ENCODE peak calls at places on chromosomes 12 and 14, in five cellular contexts. M is fibroblast of lung; B is left kidney; F is activated naive CD4-positive, alpha-beta T cell; G is NCI-H1436. K is an unnamed sample.

GRCh38 chr12:120331390-120331789 is 3.8 kb upstream of the PLA2G1B start:
- DNase-seq in B (no peak), G (no peak), F (no peak), M (no peak), K (no peak)

GRCh38 chr14:97713023-97713422 is 915.8 kb downstream of the VRK1 start:
- DNase-seq in M (peak; percentile 57), F (no peak), B (no peak), G (no peak), K (no peak)

GRCh38 chr12:132257955-132258490 is 71.4 kb downstream of the GALNT9 start:
- DNase-seq in B (no peak), G (no peak), M (no peak), F (no peak), K (no peak)

GRCh38 chr12:91111366-91112321 is at the start of gene LUM:
- DNase-seq in B (peak; percentile 29), F (no peak), G (no peak), M (peak; percentile 80), K (peak; percentile 78)

GRCh38 chr12:101963703-101964102 is 86.3 kb downstream of the DRAM1 start:
- DNase-seq in M (no peak), G (no peak), F (no peak), B (no peak), K (peak; percentile 13)

GRCh38 chr12:114685320-114685781 is 1.4 kb upstream of the TBX3 start:
- DNase-seq in G (no peak), M (no peak), F (no peak), B (no peak), K (no peak)

GRCh38 chr14:92323031-92323915 is at the start of gene SLC24A4:
- DNase-seq in B (peak; percentile 74), G (no peak), M (peak; percentile 22), F (no peak), K (peak; percentile 32)

GRCh38 chr14:51308872-51309271 is 68.8 kb downstream of the TMX1 start:
- DNase-seq in M (peak; percentile 46), F (no peak), B (peak; percentile 36), G (no peak), K (no peak)

GRCh38 chr14:75132374-75133086 is 5.7 kb upstream of the NEK9 start:
- DNase-seq in B (peak; percentile 88), G (peak; percentile 51), F (no peak), M (peak; percentile 49), K (no peak)

GRCh38 chr12:125064492-125064891 is 743 bp upstream of the AACS start:
- DNase-seq in F (no peak), M (no peak), G (no peak), B (peak; percentile 41), K (no peak)

GRCh38 chr14:53183071-53183470 is 29.9 kb upstream of the DDHD1 start:
- DNase-seq in M (no peak), G (no peak), F (no peak), B (no peak), K (no peak)

GRCh38 chr14:37090026-37090425 is 82.4 kb downstream of the SLC25A21 start:
- DNase-seq in G (peak; percentile 14), M (peak; percentile 10), B (no peak), F (no peak), K (no peak)

GRCh38 chr12:26821212-26821701 is 11.7 kb downstream of the ITPR2 start:
- DNase-seq in M (peak; percentile 66), B (no peak), G (no peak), F (no peak), K (no peak)

GRCh38 chr14:71371711-71372396 is 464.6 kb downstream of the PCNX1 start:
- DNase-seq in B (no peak), G (no peak), M (peak; percentile 85), F (no peak), K (no peak)

GRCh38 chr12:103779410-103780092 is 61.5 kb downstream of the NT5DC3 start:
- DNase-seq in M (peak; percentile 59), F (no peak), G (no peak), B (no peak), K (no peak)

GRCh38 chr14:20560961-20561360 is at the start of gene RNASE9:
- DNase-seq in B (no peak), F (no peak), G (no peak), M (no peak), K (no peak)

GRCh38 chr12:49881400-49882247 is 22.1 kb downstream of the FAIM2 start:
- DNase-seq in F (no peak), M (no peak), G (no peak), B (no peak), K (no peak)

GRCh38 chr12:91877022-91877421 is 268.6 kb downstream of the BTG1 start:
- DNase-seq in F (peak; percentile 46), B (peak; percentile 12), M (peak; percentile 16), G (no peak), K (no peak)

GRCh38 chr12:3578557-3578956 is 87.6 kb downstream of the PRMT8 start:
- DNase-seq in B (no peak), M (no peak), G (no peak), F (no peak), K (no peak)

GRCh38 chr14:101627913-101628257 is 66.6 kb downstream of the DIO3 start:
- DNase-seq in G (no peak), M (no peak), F (no peak), B (peak; percentile 7), K (no peak)

GRCh38 chr14:101717663-101718490 is 43.6 kb upstream of the PPP2R5C start:
- DNase-seq in F (no peak), B (no peak), G (no peak), M (peak; percentile 21), K (no peak)

GRCh38 chr12:28963554-28963953 is 185.5 kb upstream of the FAR2 start:
- DNase-seq in M (peak; percentile 45), G (no peak), B (peak; percentile 26), F (no peak), K (no peak)

GRCh38 chr14:65179918-65180724 is 77.8 kb upstream of the MAX start:
- DNase-seq in M (peak; percentile 94), F (no peak), G (no peak), B (no peak), K (peak; percentile 79)

GRCh38 chr14:76486251-76486743 is 110.4 kb downstream of the ESRRB start:
- DNase-seq in M (no peak), F (no peak), B (peak; percentile 90), G (peak; percentile 98), K (no peak)

GRCh38 chr12:78802593-78802992 is 62.0 kb upstream of the SYT1 start:
- DNase-seq in B (no peak), G (no peak), F (no peak), M (peak; percentile 98), K (peak; percentile 69)

GRCh38 chr12:58034311-58034710 is 92.9 kb downstream of the ATP23 start:
- DNase-seq in M (peak; percentile 14), B (no peak), F (no peak), G (no peak), K (peak; percentile 43)

GRCh38 chr14:104856869-104857860 is 7.9 kb upstream of the CEP170B start:
- DNase-seq in G (no peak), F (no peak), M (no peak), B (no peak), K (no peak)

GRCh38 chr12:123131291-123131831 is 19.5 kb downstream of the PITPNM2 start:
- DNase-seq in F (no peak), M (peak; percentile 53), G (no peak), B (no peak), K (no peak)

GRCh38 chr12:102374190-102374589 is 106.2 kb downstream of the IGF1 start:
- DNase-seq in B (no peak), F (no peak), M (peak; percentile 3), G (no peak), K (no peak)

GRCh38 chr12:128592345-128592744 is 231.4 kb downstream of the SLC15A4 start:
- DNase-seq in G (no peak), M (no peak), B (no peak), F (no peak), K (no peak)

GRCh38 chr14:61451891-61452400 is 130.6 kb downstream of the PRKCH start:
- DNase-seq in M (no peak), F (no peak), G (no peak), B (no peak), K (no peak)